ENCODE peak calls at places on chromosome 2, in nine cellular contexts. Q is psoas muscle; X is Right ventricle myocardium inferior; J is HCT116; A is natural killer cell; G is activated T-cell treated with anti-CD3 and anti-CD28 coated beads, Interleukin-2, amount 50 U/mL, for 4 hours; V is CD8-positive, alpha-beta T cell; Z is A549; U is right cardiac atrium. Y is an unnamed sample.

GRCh38 chr2:85994421-85994777 is 105.6 kb upstream of the ST3GAL5 start:
- ATAC-seq in Q (no peak), X (no peak), J (no peak), A (peak; percentile 8), G (peak; percentile 3), V (peak; percentile 6), Z (no peak), U (no peak), Y (no peak)

GRCh38 chr2:157476915-157477709 is 33.2 kb upstream of the CYTIP start:
- ATAC-seq in Q (no peak), X (no peak), J (no peak), A (no peak), G (peak; percentile 70), V (no peak), Z (no peak), U (no peak), Y (no peak)

GRCh38 chr2:212109217-212109616 is 429.4 kb downstream of the ERBB4 start:
- ATAC-seq in Q (no peak), X (no peak), J (no peak), A (no peak), G (no peak), V (no peak), Z (no peak), U (no peak), Y (no peak)

GRCh38 chr2:217622205-217622621 is 380.6 kb downstream of the TNS1 start:
- ATAC-seq in Q (peak; percentile 29), X (peak; percentile 55), J (no peak), A (no peak), G (no peak), V (no peak), Z (no peak), U (peak; percentile 28), Y (peak; percentile 49)

GRCh38 chr2:237351046-237351445 is 62.9 kb downstream of the COL6A3 start:
- ATAC-seq in Q (peak; percentile 34), X (no peak), J (no peak), A (no peak), G (no peak), V (no peak), Z (no peak), U (no peak), Y (no peak)

GRCh38 chr2:59886758-59887157 is 666.7 kb downstream of the BCL11A start:
- ATAC-seq in Q (no peak), X (no peak), J (no peak), A (no peak), G (no peak), V (no peak), Z (no peak), U (no peak), Y (no peak)

GRCh38 chr2:237739101-237739500 is 59.5 kb upstream of the RBM44 start:
- ATAC-seq in Q (peak; percentile 96), X (peak; percentile 95), J (no peak), A (no peak), G (no peak), V (no peak), Z (no peak), U (peak; percentile 92), Y (no peak)

GRCh38 chr2:189544638-189545037 is 35.9 kb downstream of the SLC40A1 start:
- ATAC-seq in Q (peak; percentile 41), X (peak; percentile 47), J (no peak), A (no peak), G (no peak), V (no peak), Z (no peak), U (peak; percentile 71), Y (no peak)

GRCh38 chr2:23658466-23658942 is 268.4 kb downstream of the ATAD2B start:
- ATAC-seq in Q (no peak), X (no peak), J (no peak), A (peak; percentile 80), G (peak; percentile 72), V (no peak), Z (no peak), U (no peak), Y (no peak)

GRCh38 chr2:133972786-133973185 is 281.1 kb upstream of the MGAT5 start:
- ATAC-seq in Q (peak; percentile 54), X (no peak), J (no peak), A (no peak), G (no peak), V (no peak), Z (no peak), U (no peak), Y (no peak)

GRCh38 chr2:96146151-96146880 is 1.1 kb upstream of the DUSP2 start:
- ATAC-seq in Q (no peak), X (peak; percentile 23), J (no peak), A (peak; percentile 14), G (peak; percentile 39), V (peak; percentile 30), Z (no peak), U (peak; percentile 8), Y (peak; percentile 55)

GRCh38 chr2:216171043-216171442 is 61.9 kb downstream of the XRCC5 start:
- ATAC-seq in Q (no peak), X (no peak), J (no peak), A (no peak), G (no peak), V (no peak), Z (no peak), U (no peak), Y (no peak)

GRCh38 chr2:118902279-118903028 is 39.5 kb upstream of the MARCO start:
- ATAC-seq in Q (no peak), X (peak; percentile 50), J (no peak), A (no peak), G (no peak), V (no peak), Z (no peak), U (peak; percentile 48), Y (no peak)

GRCh38 chr2:30641765-30642341 is 165.4 kb downstream of the CAPN13 start:
- ATAC-seq in Q (no peak), X (no peak), J (no peak), A (no peak), G (no peak), V (no peak), Z (no peak), U (no peak), Y (no peak)

GRCh38 chr2:84958135-84959044 is 12.6 kb upstream of the KCMF1 start:
- ATAC-seq in Q (peak; percentile 75), X (no peak), J (peak; percentile 87), A (no peak), G (peak; percentile 32), V (no peak), Z (peak; percentile 92), U (peak; percentile 34), Y (peak; percentile 82)

GRCh38 chr2:217790195-217790594 is 212.6 kb downstream of the TNS1 start:
- ATAC-seq in Q (no peak), X (peak; percentile 19), J (no peak), A (peak; percentile 78), G (peak; percentile 63), V (peak; percentile 72), Z (no peak), U (no peak), Y (no peak)

GRCh38 chr2:62506421-62506750 is 391 bp upstream of the TMEM17 start:
- ATAC-seq in Q (peak; percentile 9), X (no peak), J (peak; percentile 39), A (peak; percentile 16), G (no peak), V (no peak), Z (peak; percentile 40), U (peak; percentile 3), Y (peak; percentile 41)

GRCh38 chr2:133975676-133976428 is 278.0 kb upstream of the MGAT5 start:
- ATAC-seq in Q (no peak), X (no peak), J (no peak), A (no peak), G (no peak), V (no peak), Z (no peak), U (no peak), Y (no peak)

GRCh38 chr2:144324446-144325045 is 195.4 kb downstream of the ZEB2 start:
- ATAC-seq in Q (no peak), X (no peak), J (no peak), A (peak; percentile 41), G (peak; percentile 46), V (peak; percentile 43), Z (no peak), U (no peak), Y (no peak)

GRCh38 chr2:11093467-11093866 is 61.8 kb upstream of the SLC66A3 start:
- ATAC-seq in Q (no peak), X (no peak), J (no peak), A (no peak), G (no peak), V (no peak), Z (no peak), U (no peak), Y (no peak)

GRCh38 chr2:213751446-213751845 is 467.2 kb downstream of the SPAG16 start:
- ATAC-seq in Q (no peak), X (no peak), J (no peak), A (no peak), G (no peak), V (no peak), Z (no peak), U (no peak), Y (no peak)

GRCh38 chr2:70946832-70947442 is 11.2 kb downstream of the ATP6V1B1 start:
- ATAC-seq in Q (peak; percentile 45), X (no peak), J (peak; percentile 24), A (peak; percentile 51), G (no peak), V (peak; percentile 36), Z (peak; percentile 55), U (no peak), Y (peak; percentile 61)

GRCh38 chr2:72886505-72887031 is 640 bp upstream of the SPR start:
- ATAC-seq in Q (no peak), X (no peak), J (no peak), A (no peak), G (no peak), V (no peak), Z (no peak), U (no peak), Y (no peak)

GRCh38 chr2:99072556-99072955 is 69.0 kb upstream of the C2orf15 start:
- ATAC-seq in Q (no peak), X (no peak), J (no peak), A (no peak), G (no peak), V (no peak), Z (no peak), U (no peak), Y (no peak)

GRCh38 chr2:225766431-225766830 is 366.9 kb downstream of the NYAP2 start:
- ATAC-seq in Q (no peak), X (no peak), J (no peak), A (no peak), G (no peak), V (no peak), Z (no peak), U (no peak), Y (no peak)

GRCh38 chr2:11598228-11598731 is 64.4 kb downstream of the GREB1 start:
- ATAC-seq in Q (peak; percentile 95), X (no peak), J (peak; percentile 14), A (no peak), G (no peak), V (no peak), Z (peak; percentile 58), U (no peak), Y (peak; percentile 52)

GRCh38 chr2:142944264-142944663 is 66.8 kb downstream of the KYNU start:
- ATAC-seq in Q (no peak), X (no peak), J (no peak), A (no peak), G (no peak), V (no peak), Z (peak; percentile 60), U (no peak), Y (peak; percentile 46)

GRCh38 chr2:44060990-44061389 is 65.2 kb upstream of the LRPPRC start:
- ATAC-seq in Q (no peak), X (no peak), J (no peak), A (no peak), G (no peak), V (no peak), Z (no peak), U (no peak), Y (no peak)

GRCh38 chr2:16640867-16641266 is 24.8 kb downstream of the CYRIA start:
- ATAC-seq in Q (peak; percentile 55), X (peak; percentile 85), J (no peak), A (no peak), G (no peak), V (no peak), Z (no peak), U (peak; percentile 86), Y (no peak)

GRCh38 chr2:145874466-145874865 is 1354.5 kb upstream of the ZEB2 start:
- ATAC-seq in Q (no peak), X (no peak), J (no peak), A (no peak), G (no peak), V (no peak), Z (no peak), U (no peak), Y (peak; percentile 96)

GRCh38 chr2:237451582-237452469 is 35.2 kb upstream of the MLPH start:
- ATAC-seq in Q (no peak), X (peak; percentile 19), J (no peak), A (no peak), G (no peak), V (no peak), Z (no peak), U (peak; percentile 3), Y (peak; percentile 72)

Y was measured in SK-N-SH treated with all-trans-retinoic acid at 6 μM for 48 hours.